ENCODE peak calls at places on chromosomes 6 and 20, in nine cellular contexts. M, A, Q, K, T, B, C, G and L are unnamed samples.

GRCh38 chr6:113457156-113457555 is 400.0 kb upstream of the MARCKS start:
- DNase-seq in M (no peak), B (peak), T (no peak), K (peak), A (no peak), Q (no peak), G (no peak), C (peak), L (no peak)

GRCh38 chr20:64109390-64109747 is 2.0 kb upstream of the NPBWR2 start:
- DNase-seq in T (no peak), A (no peak), B (no peak), M (no peak), K (no peak), C (no peak), G (no peak), Q (peak), L (no peak)

GRCh38 chr6:111990214-111990613 is 63.7 kb upstream of the CCN6 start:
- DNase-seq in K (no peak), C (no peak), A (no peak), B (no peak), G (no peak), T (no peak), M (no peak), Q (no peak), L (no peak)

GRCh38 chr6:84411060-84411629 is 183.7 kb upstream of the CEP162 start:
- DNase-seq in M (peak), K (no peak), B (no peak), G (no peak), Q (no peak), C (peak), A (no peak), T (no peak), L (no peak)

GRCh38 chr20:23339986-23340385 is 10.6 kb upstream of the NXT1 start:
- DNase-seq in A (no peak), M (no peak), K (no peak), T (no peak), B (no peak), C (no peak), Q (no peak), G (no peak), L (no peak)

GRCh38 chr6:90538651-90539050 is 48.2 kb downstream of the MAP3K7 start:
- DNase-seq in M (no peak), Q (no peak), B (peak), A (no peak), K (no peak), T (no peak), G (no peak), C (peak), L (no peak)

GRCh38 chr20:32743237-32744112 is at the start of gene COMMD7:
- DNase-seq in G (peak), A (peak), T (peak), C (peak), B (peak), Q (peak), M (peak), K (no peak), L (peak)

GRCh38 chr6:31557443-31558317 is 10.3 kb downstream of the NFKBIL1 start:
- DNase-seq in K (no peak), B (no peak), T (no peak), Q (no peak), A (no peak), C (no peak), M (no peak), G (no peak), L (no peak)

GRCh38 chr6:169291148-169291547 is 37.5 kb upstream of the THBS2 start:
- DNase-seq in G (no peak), M (no peak), C (no peak), T (no peak), B (peak), A (no peak), K (no peak), Q (no peak), L (no peak)

GRCh38 chr20:955656-956055 is 39.5 kb upstream of the ANGPT4 start:
- DNase-seq in K (no peak), Q (no peak), B (no peak), M (no peak), T (no peak), C (no peak), G (no peak), A (no peak), L (no peak)